ENCODE peak calls at places on chromosomes 2 and 18, in eight cellular contexts. One of them, this sample, is unnamed. For H3K27me3 and H3K4me1, the result is how much of the 10 kb centered on the place peaks cover.

GRCh38 chr2:78077637-78078036 is 555.5 kb upstream of the LRRTM4 start:
- DNase-seq in hepatocyte: no peak
- DNase-seq in MM.1S: no peak
- DNase-seq in neural progenitor cell: no peak
- DNase-seq in IMR-90: no peak
- DNase-seq in GM23248: no peak
- DNase-seq in mammary epithelial cell: no peak
- DNase-seq in fibroblast of lung: no peak
- DNase-seq in this sample: no peak

GRCh38 chr2:62379576-62379975 is 126.4 kb downstream of the TMEM17 start:
- DNase-seq in hepatocyte: no peak
- DNase-seq in MM.1S: no peak
- DNase-seq in neural progenitor cell: no peak
- DNase-seq in IMR-90: no peak
- DNase-seq in GM23248: no peak
- DNase-seq in mammary epithelial cell: no peak
- DNase-seq in fibroblast of lung: no peak
- DNase-seq in this sample: no peak

GRCh38 chr2:11539317-11540147 is 5.7 kb downstream of the GREB1 start:
- DNase-seq in hepatocyte: no peak
- DNase-seq in MM.1S: no peak
- DNase-seq in neural progenitor cell: peak
- DNase-seq in IMR-90: no peak
- DNase-seq in GM23248: no peak
- DNase-seq in mammary epithelial cell: peak
- DNase-seq in fibroblast of lung: peak
- DNase-seq in this sample: no peak

GRCh38 chr2:54459037-54459441 is 2.9 kb downstream of the SPTBN1 start:
- DNase-seq in hepatocyte: no peak
- DNase-seq in MM.1S: no peak
- DNase-seq in neural progenitor cell: no peak
- DNase-seq in IMR-90: peak
- DNase-seq in GM23248: peak
- DNase-seq in mammary epithelial cell: peak
- DNase-seq in fibroblast of lung: peak
- DNase-seq in this sample: no peak

GRCh38 chr18:44869533-44869932 is 188.8 kb downstream of the SETBP1 start:
- DNase-seq in hepatocyte: no peak
- DNase-seq in MM.1S: no peak
- DNase-seq in neural progenitor cell: no peak
- DNase-seq in IMR-90: no peak
- DNase-seq in GM23248: no peak
- DNase-seq in mammary epithelial cell: no peak
- DNase-seq in fibroblast of lung: no peak
- DNase-seq in this sample: no peak

GRCh38 chr18:48733854-48734253 is 195.0 kb downstream of the CTIF start:
- DNase-seq in hepatocyte: no peak
- DNase-seq in MM.1S: no peak
- DNase-seq in neural progenitor cell: no peak
- DNase-seq in IMR-90: no peak
- DNase-seq in GM23248: no peak
- DNase-seq in mammary epithelial cell: no peak
- DNase-seq in fibroblast of lung: no peak
- DNase-seq in this sample: no peak

GRCh38 chr2:50126845-50127244 is 905.1 kb downstream of the NRXN1 start:
- DNase-seq in hepatocyte: peak
- DNase-seq in MM.1S: no peak
- DNase-seq in neural progenitor cell: no peak
- DNase-seq in IMR-90: no peak
- DNase-seq in GM23248: no peak
- DNase-seq in mammary epithelial cell: no peak
- DNase-seq in fibroblast of lung: no peak
- DNase-seq in this sample: no peak

GRCh38 chr2:2704380-2705093 is 373.5 kb upstream of the MYT1L start:
- DNase-seq in hepatocyte: no peak
- DNase-seq in MM.1S: no peak
- DNase-seq in neural progenitor cell: no peak
- DNase-seq in IMR-90: no peak
- DNase-seq in GM23248: no peak
- DNase-seq in mammary epithelial cell: no peak
- DNase-seq in fibroblast of lung: no peak
- DNase-seq in this sample: no peak

GRCh38 chr2:232235716-232236115 is 142.8 kb upstream of the ALPP start:
- DNase-seq in hepatocyte: no peak
- DNase-seq in MM.1S: no peak
- DNase-seq in neural progenitor cell: peak
- DNase-seq in IMR-90: peak
- DNase-seq in GM23248: no peak
- DNase-seq in mammary epithelial cell: no peak
- DNase-seq in fibroblast of lung: no peak
- DNase-seq in this sample: no peak

GRCh38 chr2:239354791-239355136 is 46.1 kb downstream of the HDAC4 start:
- DNase-seq in hepatocyte: no peak
- DNase-seq in MM.1S: no peak
- DNase-seq in neural progenitor cell: no peak
- DNase-seq in IMR-90: no peak
- DNase-seq in GM23248: no peak
- DNase-seq in mammary epithelial cell: no peak
- DNase-seq in fibroblast of lung: no peak
- DNase-seq in this sample: no peak

GRCh38 chr18:9916067-9916684 is 2.4 kb downstream of the VAPA start:
- DNase-seq in hepatocyte: no peak
- DNase-seq in MM.1S: no peak
- DNase-seq in neural progenitor cell: peak
- DNase-seq in IMR-90: peak
- DNase-seq in GM23248: peak
- DNase-seq in mammary epithelial cell: no peak
- DNase-seq in fibroblast of lung: no peak
- DNase-seq in this sample: no peak

GRCh38 chr2:20599001-20599600 is 51.8 kb downstream of the HS1BP3 start:
- DNase-seq in hepatocyte: no peak
- DNase-seq in MM.1S: no peak
- DNase-seq in neural progenitor cell: no peak
- DNase-seq in IMR-90: no peak
- DNase-seq in GM23248: no peak
- DNase-seq in mammary epithelial cell: no peak
- DNase-seq in fibroblast of lung: no peak
- DNase-seq in this sample: no peak

GRCh38 chr2:126979604-126980003 is 80.9 kb downstream of the TEX51 start:
- DNase-seq in hepatocyte: no peak
- DNase-seq in MM.1S: no peak
- DNase-seq in neural progenitor cell: no peak
- DNase-seq in IMR-90: no peak
- DNase-seq in GM23248: peak
- DNase-seq in mammary epithelial cell: no peak
- DNase-seq in fibroblast of lung: no peak
- DNase-seq in this sample: no peak

GRCh38 chr2:163345795-163346573 is 389.8 kb downstream of the FIGN start:
- DNase-seq in hepatocyte: peak
- DNase-seq in MM.1S: peak
- DNase-seq in neural progenitor cell: peak
- DNase-seq in IMR-90: peak
- DNase-seq in GM23248: peak
- DNase-seq in mammary epithelial cell: peak
- DNase-seq in fibroblast of lung: peak
- DNase-seq in this sample: peak

GRCh38 chr2:135005753-135006152 is 41.5 kb downstream of the MAP3K19 start:
- DNase-seq in hepatocyte: no peak
- DNase-seq in MM.1S: no peak
- DNase-seq in neural progenitor cell: peak
- DNase-seq in IMR-90: no peak
- DNase-seq in GM23248: peak
- DNase-seq in mammary epithelial cell: no peak
- DNase-seq in fibroblast of lung: no peak
- DNase-seq in this sample: no peak

GRCh38 chr2:134234535-134234934 is 19.3 kb upstream of the MGAT5 start:
- DNase-seq in hepatocyte: peak
- DNase-seq in MM.1S: no peak
- DNase-seq in neural progenitor cell: no peak
- DNase-seq in IMR-90: no peak
- DNase-seq in GM23248: no peak
- DNase-seq in mammary epithelial cell: no peak
- DNase-seq in fibroblast of lung: no peak
- DNase-seq in this sample: no peak

GRCh38 chr2:36013064-36013463 is 342.5 kb upstream of the CRIM1 start:
- DNase-seq in hepatocyte: no peak
- DNase-seq in MM.1S: no peak
- DNase-seq in neural progenitor cell: no peak
- DNase-seq in IMR-90: no peak
- DNase-seq in GM23248: no peak
- DNase-seq in mammary epithelial cell: no peak
- DNase-seq in fibroblast of lung: no peak
- DNase-seq in this sample: no peak

GRCh38 chr2:207153266-207153990 is 12.3 kb downstream of the KLF7 start:
- DNase-seq in hepatocyte: no peak
- DNase-seq in MM.1S: no peak
- DNase-seq in neural progenitor cell: no peak
- DNase-seq in IMR-90: no peak
- DNase-seq in GM23248: no peak
- DNase-seq in mammary epithelial cell: no peak
- DNase-seq in fibroblast of lung: no peak
- DNase-seq in this sample: no peak

GRCh38 chr2:207148025-207148424 is 17.7 kb downstream of the KLF7 start:
- DNase-seq in hepatocyte: no peak
- DNase-seq in MM.1S: no peak
- DNase-seq in neural progenitor cell: no peak
- DNase-seq in IMR-90: peak
- DNase-seq in GM23248: peak
- DNase-seq in mammary epithelial cell: no peak
- DNase-seq in fibroblast of lung: peak
- DNase-seq in this sample: no peak

GRCh38 chr2:207154556-207155179 is 11.1 kb downstream of the KLF7 start:
- DNase-seq in hepatocyte: no peak
- DNase-seq in MM.1S: no peak
- DNase-seq in neural progenitor cell: no peak
- DNase-seq in IMR-90: no peak
- DNase-seq in GM23248: no peak
- DNase-seq in mammary epithelial cell: no peak
- DNase-seq in fibroblast of lung: no peak
- DNase-seq in this sample: no peak

GRCh38 chr2:207149253-207150213 is 16.2 kb downstream of the KLF7 start:
- DNase-seq in hepatocyte: no peak
- DNase-seq in MM.1S: peak
- DNase-seq in neural progenitor cell: no peak
- DNase-seq in IMR-90: peak
- DNase-seq in GM23248: no peak
- DNase-seq in mammary epithelial cell: no peak
- DNase-seq in fibroblast of lung: no peak
- DNase-seq in this sample: no peak

DNA sequence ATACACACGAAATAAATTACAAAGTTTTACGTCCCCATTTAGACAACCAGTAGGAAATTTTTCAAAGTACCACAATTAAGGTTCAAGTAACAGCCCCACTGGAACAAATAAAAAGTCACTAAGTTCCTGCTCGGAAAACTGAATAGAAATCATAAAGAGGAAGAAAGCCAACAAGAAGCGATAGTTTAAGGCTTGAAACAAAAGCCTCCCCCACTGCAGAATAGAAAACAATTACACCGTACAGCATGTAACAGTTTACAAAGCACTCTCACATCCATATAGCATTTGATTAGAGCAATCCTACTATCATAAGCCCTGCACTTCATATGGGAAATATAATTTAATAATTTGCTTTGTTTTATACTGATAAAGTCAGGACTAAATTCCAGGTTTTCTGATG is 15.5 kb downstream of the KLF7 start:
- DNase-seq in hepatocyte: no peak
- DNase-seq in MM.1S: no peak
- DNase-seq in neural progenitor cell: no peak
- DNase-seq in IMR-90: no peak
- DNase-seq in GM23248: no peak
- DNase-seq in mammary epithelial cell: no peak
- DNase-seq in fibroblast of lung: no peak
- DNase-seq in this sample: no peak
- H3K4me2 ChIP-seq in hepatocyte: no peak
- H3K4me2 ChIP-seq in MM.1S: peak
- H3K4me2 ChIP-seq in neural progenitor cell: peak
- H3K4me2 ChIP-seq in IMR-90: no peak
- H3K4me2 ChIP-seq in GM23248: peak
- H3K4me2 ChIP-seq in mammary epithelial cell: no peak
- H3K4me2 ChIP-seq in fibroblast of lung: no peak
- H3K4me2 ChIP-seq in this sample: no peak

GRCh38 chr18:25350561-25351201 is 1.3 kb downstream of the ZNF521 start:
- DNase-seq in hepatocyte: peak
- DNase-seq in MM.1S: peak
- DNase-seq in neural progenitor cell: peak
- DNase-seq in IMR-90: peak
- DNase-seq in GM23248: peak
- DNase-seq in mammary epithelial cell: peak
- DNase-seq in fibroblast of lung: peak
- DNase-seq in this sample: peak
- H3K27me3 ChIP-seq in hepatocyte: half or more
- H3K27me3 ChIP-seq in MM.1S: under half
- H3K27me3 ChIP-seq in neural progenitor cell: under half
- H3K27me3 ChIP-seq in IMR-90: under half
- H3K27me3 ChIP-seq in GM23248: under half
- H3K27me3 ChIP-seq in mammary epithelial cell: half or more
- H3K27me3 ChIP-seq in fibroblast of lung: under half
- H3K27me3 ChIP-seq in this sample: under half

DNA sequence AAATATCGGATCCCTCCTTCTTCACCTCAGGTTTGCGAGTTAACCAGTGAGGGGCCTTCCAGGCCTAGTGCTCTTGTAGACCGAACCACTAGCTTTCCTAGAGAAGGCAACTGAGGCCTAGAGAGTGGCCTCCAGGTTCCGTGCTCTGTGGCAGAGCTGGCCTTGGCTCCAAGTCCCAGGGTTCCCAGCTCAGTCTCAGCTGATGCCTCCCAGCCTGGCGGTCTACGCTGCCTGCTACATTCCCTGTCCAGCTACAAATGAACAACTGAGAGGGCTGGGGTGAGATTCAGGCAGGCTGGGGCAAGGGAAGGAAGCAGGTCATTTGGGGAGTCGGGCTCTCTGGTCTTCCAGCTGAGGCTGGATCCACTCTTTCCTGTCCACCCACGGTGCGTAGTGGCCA is 2.3 kb downstream of the STEAP3 start:
- DNase-seq in hepatocyte: no peak
- DNase-seq in MM.1S: no peak
- DNase-seq in neural progenitor cell: no peak
- DNase-seq in IMR-90: no peak
- DNase-seq in GM23248: no peak
- DNase-seq in mammary epithelial cell: no peak
- DNase-seq in fibroblast of lung: no peak
- DNase-seq in this sample: no peak
- H3K4me1 ChIP-seq in hepatocyte: under half
- H3K4me1 ChIP-seq in MM.1S: under half
- H3K4me1 ChIP-seq in neural progenitor cell: under half
- H3K4me1 ChIP-seq in IMR-90: under half
- H3K4me1 ChIP-seq in GM23248: under half
- H3K4me1 ChIP-seq in mammary epithelial cell: under half
- H3K4me1 ChIP-seq in fibroblast of lung: under half
- H3K4me1 ChIP-seq in this sample: under half

DNA sequence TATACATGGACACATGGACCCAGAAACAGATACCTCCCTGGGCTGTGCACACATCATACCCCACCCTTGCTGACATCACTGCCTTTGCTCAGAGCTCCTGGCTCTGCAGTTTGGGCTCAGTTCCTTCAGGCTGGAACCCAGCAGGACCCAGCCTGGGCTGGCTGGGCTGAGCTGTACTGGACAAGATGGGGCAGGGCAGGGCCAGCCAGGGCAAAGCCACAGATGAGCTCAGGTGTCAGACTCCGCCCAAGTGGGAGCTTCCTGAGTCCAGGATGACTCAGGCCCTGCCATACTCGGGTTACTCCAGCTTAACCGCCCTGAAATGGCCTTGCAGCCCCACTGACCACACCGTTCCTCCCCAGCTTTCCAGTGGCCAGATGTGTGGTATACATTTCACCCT is 284.9 kb downstream of the OSR1 start:
- DNase-seq in hepatocyte: peak
- DNase-seq in MM.1S: no peak
- DNase-seq in neural progenitor cell: peak
- DNase-seq in IMR-90: peak
- DNase-seq in GM23248: peak
- DNase-seq in mammary epithelial cell: peak
- DNase-seq in fibroblast of lung: peak
- DNase-seq in this sample: no peak
- H3K4me2 ChIP-seq in hepatocyte: no peak
- H3K4me2 ChIP-seq in MM.1S: no peak
- H3K4me2 ChIP-seq in neural progenitor cell: no peak
- H3K4me2 ChIP-seq in IMR-90: no peak
- H3K4me2 ChIP-seq in GM23248: no peak
- H3K4me2 ChIP-seq in mammary epithelial cell: peak
- H3K4me2 ChIP-seq in fibroblast of lung: peak
- H3K4me2 ChIP-seq in this sample: no peak

This sample was measured in Karpas-422.